ENCODE peak calls at places on chromosomes 7 and 10, in nine cellular contexts. N is cardiac muscle cell, D is cardiac fibroblast, B is psoas muscle, L is keratinocyte, I is dorsolateral prefrontal cortex, Y is adrenal gland, H is breast epithelium, C is IMR-90. U is an unnamed sample.

GRCh38 chr7:32336726-32337125 is 153.5 kb downstream of the LSM5 start:
- DNase-seq in I (no peak), H (no peak), C (no peak), L (peak), Y (no peak), N (no peak), B (no peak), D (peak), U (no peak)

GRCh38 chr10:6455592-6455991 is 124.5 kb downstream of the PRKCQ start:
- DNase-seq in D (no peak), L (no peak), N (no peak), H (no peak), B (no peak), Y (no peak), I (no peak), C (no peak), U (no peak)

GRCh38 chr7:98831641-98832221 is 38.1 kb downstream of the TMEM130 start:
- DNase-seq in H (no peak), Y (no peak), I (no peak), C (peak), D (peak), B (no peak), N (no peak), L (no peak), U (peak)

GRCh38 chr7:2926120-2926897 is 82.2 kb upstream of the GNA12 start:
- DNase-seq in I (no peak), D (no peak), B (no peak), N (no peak), H (no peak), Y (no peak), C (no peak), L (no peak), U (no peak)

GRCh38 chr7:40793132-40793531 is 658.3 kb downstream of the SUGCT start:
- DNase-seq in Y (no peak), H (no peak), L (no peak), I (no peak), C (peak), B (no peak), D (peak), N (no peak), U (no peak)

GRCh38 chr10:29692121-29692539 is 57.4 kb upstream of the SVIL start:
- DNase-seq in D (no peak), H (no peak), L (peak), C (peak), N (no peak), B (no peak), I (no peak), Y (no peak), U (no peak)

GRCh38 chr7:141511370-141512335 is 39.6 kb upstream of the AGK start:
- DNase-seq in L (no peak), D (no peak), B (peak), I (peak), C (no peak), Y (no peak), H (no peak), N (no peak), U (no peak)

GRCh38 chr10:21919906-21920305 is 83.6 kb downstream of the DNAJC1 start:
- DNase-seq in C (no peak), D (no peak), L (no peak), N (peak), B (no peak), Y (no peak), H (no peak), I (no peak), U (no peak)

GRCh38 chr7:145797507-145797906 is 319.1 kb upstream of the CNTNAP2 start:
- DNase-seq in N (no peak), C (no peak), I (no peak), L (no peak), Y (no peak), D (no peak), B (no peak), H (no peak), U (no peak)

DNA sequence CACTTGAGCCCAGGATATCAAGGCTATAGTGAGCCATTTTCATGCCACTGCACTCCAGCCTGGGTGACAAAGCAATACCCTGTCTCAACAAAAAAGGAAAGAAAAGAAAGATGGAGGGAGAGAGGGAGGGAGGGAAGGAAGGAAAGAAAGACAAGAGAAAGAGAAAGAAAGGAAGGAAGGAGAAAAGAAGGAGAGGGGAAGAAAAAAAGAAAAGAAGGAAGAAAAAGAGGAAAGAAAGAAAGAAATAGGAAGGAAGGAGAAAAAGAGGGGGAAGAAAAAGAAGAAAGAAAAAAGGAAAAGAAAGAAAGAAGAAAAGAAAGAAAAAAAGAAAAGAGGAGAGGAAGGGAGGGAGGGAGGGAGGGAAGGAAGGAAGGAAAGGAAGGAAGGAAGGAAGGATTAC is 321.5 kb upstream of the CNTNAP2 start:
- DNase-seq in I (no peak), L (no peak), Y (no peak), C (no peak), H (no peak), N (no peak), B (no peak), D (no peak), U (no peak)
- H3K4me3 ChIP-seq in I (no peak), L (no peak), Y (no peak), C (no peak), H (no peak), N (no peak), B (no peak), D (no peak), U (no peak)

GRCh38 chr10:81847675-81848074 is 27.3 kb upstream of the NRG3 start:
- DNase-seq in B (no peak), H (no peak), C (no peak), Y (no peak), L (no peak), I (no peak), N (no peak), D (no peak), U (no peak)

GRCh38 chr10:81848931-81849330 is 26.1 kb upstream of the NRG3 start:
- DNase-seq in H (no peak), N (no peak), D (no peak), I (no peak), Y (no peak), C (no peak), B (no peak), L (no peak), U (no peak)

GRCh38 chr10:81848514-81848913 is 26.5 kb upstream of the NRG3 start:
- DNase-seq in Y (no peak), L (no peak), H (no peak), C (no peak), I (no peak), D (no peak), B (no peak), N (no peak), U (no peak)

GRCh38 chr10:81838950-81839349 is 36.0 kb upstream of the NRG3 start:
- DNase-seq in D (no peak), H (no peak), C (no peak), I (no peak), L (no peak), B (no peak), Y (no peak), N (peak), U (no peak)

GRCh38 chr10:81843042-81843441 is 32.0 kb upstream of the NRG3 start:
- DNase-seq in H (no peak), L (no peak), D (peak), N (no peak), B (no peak), C (no peak), Y (no peak), I (no peak), U (no peak)
- TF ChIP-seq CTCF in H (no peak), L (no peak), D (no peak), N (no peak), B (no peak), C (no peak), Y (no peak), I (no peak), U (no peak)

GRCh38 chr10:95400789-95401188 is 110.0 kb upstream of the PDLIM1 start:
- DNase-seq in D (no peak), I (peak), H (no peak), Y (no peak), B (no peak), C (no peak), N (peak), L (no peak), U (no peak)
- H3K4me3 ChIP-seq in D (no peak), I (no peak), H (no peak), Y (no peak), B (no peak), C (no peak), N (no peak), L (no peak), U (no peak)

GRCh38 chr7:55178863-55179773 is 160.3 kb downstream of the EGFR start:
- DNase-seq in H (no peak), Y (no peak), B (no peak), C (no peak), N (no peak), L (no peak), D (no peak), I (no peak), U (no peak)
- TF ChIP-seq CTCF in H (no peak), Y (no peak), B (no peak), C (no peak), N (no peak), L (no peak), D (no peak), I (no peak), U (no peak)

GRCh38 chr7:35252584-35252983 is 1.3 kb downstream of the TBX20 start:
- DNase-seq in D (peak), Y (no peak), H (no peak), L (no peak), I (no peak), N (peak), C (no peak), B (no peak), U (no peak)
- H3K4me3 ChIP-seq in D (peak), Y (no peak), H (no peak), L (no peak), I (no peak), N (peak), C (no peak), B (no peak), U (no peak)

GRCh38 chr7:93977551-93977950 is 26.6 kb downstream of the BET1 start:
- DNase-seq in L (no peak), H (no peak), Y (no peak), I (no peak), C (no peak), B (no peak), N (no peak), D (no peak), U (no peak)
- TF ChIP-seq CTCF in L (no peak), H (no peak), Y (no peak), I (no peak), C (no peak), B (no peak), N (no peak), D (no peak), U (no peak)

U was measured in GM12865.